ENCODE peak calls at places on chromosomes 11 and 22, in seven cellular contexts. B, Y, C, Z, P, Q and H are unnamed samples.

GRCh38 chr11:62912268-62912667 is 8.9 kb downstream of the CHRM1 start:
- DNase-seq in B (no peak), Z (no peak), Q (no peak), Y (no peak), P (no peak), C (no peak), H (no peak)

GRCh38 chr22:27133951-27134664 is 476.7 kb downstream of the MIAT start:
- DNase-seq in Z (no peak), Y (peak), C (peak), P (no peak), B (peak), Q (peak), H (no peak)

GRCh38 chr11:126197277-126197939 is 14.0 kb downstream of the RPUSD4 start:
- DNase-seq in C (peak), Y (peak), B (peak), P (no peak), Q (peak), Z (no peak), H (no peak)

GRCh38 chr11:125226701-125227100 is 62.1 kb downstream of the PKNOX2 start:
- DNase-seq in Q (no peak), B (no peak), P (no peak), Y (no peak), C (no peak), Z (peak), H (no peak)

GRCh38 chr22:41576877-41577276 is 12.8 kb downstream of the PMM1 start:
- DNase-seq in C (no peak), B (peak), P (peak), Q (peak), Y (peak), Z (peak), H (no peak)

GRCh38 chr11:8811571-8811970 is 99.4 kb upstream of the AKIP1 start:
- DNase-seq in Q (peak), Y (no peak), Z (no peak), C (peak), B (peak), P (no peak), H (no peak)

GRCh38 chr11:126133902-126134301 is 71.2 kb upstream of the CDON start:
- DNase-seq in P (no peak), B (no peak), Y (no peak), Z (no peak), C (no peak), Q (no peak), H (no peak)

GRCh38 chr11:45456686-45457085 is 170.5 kb upstream of the SYT13 start:
- DNase-seq in Y (no peak), P (no peak), C (no peak), Q (no peak), B (no peak), Z (no peak), H (no peak)

GRCh38 chr11:120554771-120555432 is 43.4 kb downstream of the GRIK4 start:
- DNase-seq in Z (no peak), P (no peak), Y (peak), B (peak), C (no peak), Q (peak), H (no peak)

GRCh38 chr11:17734418-17734911 is at the start of gene KCNC1:
- DNase-seq in B (peak), Q (peak), P (peak), Y (peak), C (peak), Z (no peak), H (no peak)

GRCh38 chr22:28759861-28760560 is 12.5 kb upstream of the CCDC117 start:
- DNase-seq in C (no peak), Q (peak), Y (peak), B (no peak), P (no peak), Z (no peak), H (no peak)

GRCh38 chr11:304061-304506 is 3.5 kb upstream of the IFITM2 start:
- DNase-seq in Z (no peak), Y (no peak), Q (no peak), P (no peak), B (no peak), C (no peak), H (no peak)

GRCh38 chr11:9980931-9981330 is 313.1 kb downstream of the SBF2 start:
- DNase-seq in B (no peak), P (no peak), C (no peak), Z (no peak), Y (no peak), Q (no peak), H (no peak)

GRCh38 chr22:42283288-42284229 is 13.1 kb upstream of the TCF20 start:
- DNase-seq in B (peak), P (peak), Y (no peak), C (peak), Q (no peak), Z (no peak), H (no peak)

GRCh38 chr11:13160302-13160701 is 117.3 kb upstream of the BMAL1 start:
- DNase-seq in Q (no peak), P (no peak), C (no peak), Y (no peak), Z (no peak), B (no peak), H (no peak)

GRCh38 chr11:12139144-12139881 is 28.9 kb downstream of the MICAL2 start:
- DNase-seq in C (peak), B (peak), Q (peak), P (no peak), Y (no peak), Z (no peak), H (no peak)

GRCh38 chr11:129702410-129703390 is 112.9 kb upstream of the TMEM45B start:
- DNase-seq in Q (no peak), P (no peak), Z (no peak), Y (no peak), C (no peak), B (no peak), H (no peak)

GRCh38 chr11:108647701-108648527 is 17.0 kb upstream of the DDX10 start:
- DNase-seq in Y (peak), B (peak), Z (peak), C (peak), Q (peak), P (peak), H (peak)

GRCh38 chr11:65851811-65852507 is 6.0 kb downstream of the CFL1 start:
- DNase-seq in Q (no peak), Z (no peak), P (no peak), C (no peak), Y (peak), B (no peak), H (no peak)

GRCh38 chr11:27119396-27119795 is 78.8 kb downstream of the BBOX1 start:
- DNase-seq in C (no peak), Z (no peak), P (no peak), Y (no peak), Q (no peak), B (no peak), H (no peak)

GRCh38 chr11:2137202-2138071 is 1.8 kb downstream of the IGF2 start:
- DNase-seq in C (peak), Y (no peak), Q (peak), Z (peak), B (peak), P (peak), H (peak)

GRCh38 chr22:25148149-25148691 is 51.4 kb upstream of the CRYBB3 start:
- DNase-seq in P (no peak), Q (no peak), C (no peak), Z (peak), Y (no peak), B (no peak), H (peak)

GRCh38 chr11:121249039-121249663 is 43.4 kb upstream of the SC5D start:
- DNase-seq in Y (peak), Z (no peak), P (peak), B (peak), Q (peak), C (peak), H (no peak)

GRCh38 chr11:105177658-105178057 is 38.1 kb upstream of the CARD18 start:
- DNase-seq in Y (no peak), C (peak), Q (peak), Z (no peak), B (peak), P (no peak), H (no peak)

GRCh38 chr11:10623797-10624761 is 55.6 kb upstream of the LYVE1 start:
- DNase-seq in C (no peak), P (peak), B (peak), Z (no peak), Q (peak), Y (peak), H (peak)

GRCh38 chr11:95229199-95230053 is 1.6 kb downstream of the SESN3 start:
- DNase-seq in C (peak), B (peak), Z (no peak), Q (peak), P (no peak), Y (no peak), H (no peak)

GRCh38 chr22:21455334-21456089 is 11.7 kb upstream of the TMEM191C start:
- DNase-seq in P (no peak), Z (no peak), Y (no peak), Q (no peak), C (no peak), B (no peak), H (no peak)

GRCh38 chr11:109775686-109776085 is 317.5 kb upstream of the ZC3H12C start:
- DNase-seq in Z (no peak), C (no peak), P (no peak), B (no peak), Q (no peak), Y (no peak), H (no peak)

GRCh38 chr11:118916842-118917388 is 8.8 kb downstream of the BCL9L start:
- DNase-seq in Y (no peak), B (peak), Z (peak), C (peak), Q (peak), P (peak), H (peak)

GRCh38 chr11:69639843-69640242 is 1.1 kb upstream of the CCND1 start:
- DNase-seq in Y (no peak), Z (no peak), B (no peak), P (no peak), C (no peak), Q (no peak), H (no peak)
- H3K4me3 ChIP-seq in Y (no peak), Z (peak), B (peak), P (peak), C (peak), Q (peak), H (peak)

GRCh38 chr11:128521697-128522062 is 65.7 kb downstream of the ETS1 start:
- DNase-seq in Z (no peak), B (peak), P (peak), Q (no peak), Y (peak), C (peak), H (no peak)

GRCh38 chr11:128518493-128519207 is 68.7 kb downstream of the ETS1 start:
- DNase-seq in Z (no peak), B (peak), Y (no peak), C (peak), Q (no peak), P (no peak), H (no peak)

GRCh38 chr11:128520886-128521696 is 66.3 kb downstream of the ETS1 start:
- DNase-seq in C (peak), Q (no peak), Z (no peak), P (no peak), Y (no peak), B (peak), H (no peak)

GRCh38 chr11:128519353-128519752 is 68.0 kb downstream of the ETS1 start:
- DNase-seq in C (peak), Y (peak), P (no peak), Z (no peak), B (peak), Q (no peak), H (no peak)

DNA sequence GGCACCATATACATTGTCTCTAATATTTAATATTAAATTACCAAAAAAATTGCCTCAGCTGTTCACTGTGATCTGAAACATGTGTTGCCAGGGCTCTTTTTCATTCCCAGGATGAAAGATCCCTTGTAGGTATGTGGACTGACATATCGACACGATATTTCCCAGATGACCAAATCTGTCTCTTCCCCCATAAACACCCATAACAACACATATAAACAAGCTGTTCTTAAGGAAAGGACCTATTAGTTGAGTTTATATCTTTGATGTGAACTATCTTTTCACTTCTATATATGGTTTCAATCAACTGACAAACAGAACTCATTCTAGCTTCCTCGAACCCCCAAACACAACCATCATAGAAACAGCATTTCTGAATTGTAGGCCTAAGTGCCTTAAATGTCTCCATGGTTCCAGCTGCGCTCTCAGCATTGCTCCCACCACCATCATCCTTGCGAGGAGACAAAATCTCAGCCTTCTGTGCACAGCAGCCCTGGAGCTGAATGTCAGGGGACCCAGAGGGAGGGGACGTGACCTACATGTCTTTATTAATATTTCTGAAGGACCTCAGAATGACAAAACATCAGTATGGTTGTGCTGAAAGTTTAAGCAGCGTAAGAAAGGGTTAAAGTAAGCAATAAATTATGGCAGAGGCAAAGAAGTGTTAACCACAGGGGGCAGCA is 67.0 kb downstream of the ETS1 start:
- DNase-seq in Q (no peak), C (peak), P (no peak), B (peak), Y (no peak), Z (no peak), H (no peak)
- H3K4me3 ChIP-seq in Q (peak), C (peak), P (no peak), B (peak), Y (peak), Z (peak), H (peak)

DNA sequence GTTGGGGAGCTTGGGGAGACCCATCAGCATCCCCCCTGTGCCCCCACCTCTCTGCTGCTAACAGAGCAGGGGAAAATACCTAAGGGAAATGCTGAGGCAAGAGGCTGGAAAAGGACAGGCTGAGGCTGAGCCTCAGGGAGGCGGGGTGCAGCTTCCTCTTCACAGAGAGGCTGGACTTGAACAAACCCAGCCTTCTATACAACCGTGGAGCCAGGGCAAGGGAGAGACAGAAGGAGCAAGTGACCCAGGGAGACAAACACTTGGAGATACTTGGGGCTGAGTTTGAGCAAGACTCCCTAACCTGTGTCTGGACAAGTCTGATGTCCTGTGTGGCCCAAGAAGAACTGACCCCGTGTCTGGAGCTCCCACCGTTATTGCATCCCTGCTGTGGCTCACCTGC is at the start of gene SLCO2B1:
- DNase-seq in C (no peak), P (no peak), Z (peak), Q (no peak), Y (no peak), B (no peak), H (no peak)
- H3K4me3 ChIP-seq in C (no peak), P (peak), Z (peak), Q (no peak), Y (no peak), B (no peak), H (peak)

DNA sequence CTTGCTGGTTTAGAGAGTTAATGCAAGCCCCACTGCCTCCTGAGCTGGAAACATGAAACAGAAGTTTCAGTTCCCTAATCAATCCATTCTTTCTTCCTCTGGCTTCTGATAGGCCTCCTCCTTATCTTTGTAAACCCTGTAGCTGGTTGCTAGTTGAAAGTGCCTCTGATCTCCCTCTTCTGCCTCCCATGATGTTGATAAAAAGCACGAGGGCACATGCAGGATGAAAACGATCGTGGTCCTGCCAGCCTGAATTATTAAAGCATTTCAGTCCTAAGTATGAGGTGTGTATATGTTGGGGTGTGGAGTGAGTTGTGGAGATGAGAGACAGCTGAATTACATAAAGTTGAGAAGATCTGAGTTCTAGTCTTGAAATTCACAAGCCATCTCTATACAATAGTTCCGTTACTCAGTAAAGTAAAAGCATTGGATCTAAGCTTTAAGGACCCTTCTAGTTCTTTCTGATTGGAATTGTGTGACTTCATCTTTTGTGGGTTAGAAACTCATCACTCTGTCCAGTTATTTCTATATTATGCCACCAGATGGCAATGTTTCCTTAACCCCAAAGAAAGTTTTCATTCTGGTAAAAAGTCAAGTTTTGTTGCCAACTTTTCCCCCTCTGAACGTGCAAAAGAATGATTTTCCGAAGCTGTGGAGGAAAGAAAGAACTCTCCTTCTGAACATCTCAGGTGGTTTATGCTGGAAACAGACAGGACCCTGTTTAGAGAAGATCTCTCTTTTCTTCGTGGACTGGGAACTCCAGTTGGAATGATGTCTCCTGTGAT is 34.8 kb upstream of the EHF start:
- DNase-seq in C (peak), P (peak), Z (no peak), Q (peak), Y (peak), B (peak), H (no peak)
- H3K4me3 ChIP-seq in C (peak), P (no peak), Z (peak), Q (no peak), Y (no peak), B (peak), H (peak)

GRCh38 chr11:73141309-73142127 is 600 bp downstream of the FCHSD2 start:
- DNase-seq in Y (peak), P (peak), Q (peak), B (peak), Z (peak), C (peak), H (peak)

GRCh38 chr11:73141031-73141308 is 1.1 kb downstream of the FCHSD2 start:
- DNase-seq in C (peak), Q (no peak), B (peak), Y (no peak), P (peak), Z (peak), H (peak)

GRCh38 chr11:73140213-73141030 is 1.7 kb downstream of the FCHSD2 start:
- DNase-seq in P (peak), Z (peak), Q (peak), Y (peak), C (peak), B (peak), H (peak)

GRCh38 chr11:73137942-73138274 is 4.2 kb downstream of the FCHSD2 start:
- DNase-seq in P (no peak), B (no peak), Z (no peak), C (no peak), Y (no peak), Q (no peak), H (no peak)

DNA sequence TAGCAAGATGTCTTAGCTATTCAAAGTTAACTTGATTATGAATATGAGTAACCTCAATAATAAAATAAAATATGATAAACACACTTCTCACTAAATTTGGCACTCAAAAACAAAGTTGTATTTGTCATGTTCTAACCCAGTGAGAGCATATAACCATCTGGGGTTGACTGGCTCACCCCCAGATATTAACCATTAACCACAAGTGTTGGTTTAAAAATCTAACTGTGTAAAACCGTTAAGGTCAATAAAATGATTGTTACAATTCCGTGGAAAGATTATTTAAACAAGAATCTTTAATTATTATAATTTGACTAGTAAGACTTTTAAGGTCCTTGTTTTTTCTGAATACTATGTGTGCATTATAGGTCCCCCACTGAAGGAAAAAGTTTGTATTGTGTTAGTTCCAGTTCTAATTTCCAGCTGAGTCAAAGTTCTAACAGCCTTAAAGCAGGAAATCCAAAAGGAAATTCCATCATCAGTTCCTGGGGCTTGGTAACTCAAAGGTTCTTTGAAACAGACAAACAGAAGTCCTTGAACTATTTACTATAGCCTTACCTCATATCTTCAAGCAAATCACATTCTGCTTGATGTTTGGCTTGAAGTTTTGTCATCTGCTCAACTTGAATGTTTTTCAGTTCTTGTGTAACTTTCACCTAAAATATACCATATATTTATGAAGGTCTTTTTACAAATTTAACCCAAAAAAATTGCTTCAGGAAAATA is 2.5 kb downstream of the FCHSD2 start:
- DNase-seq in Y (no peak), Z (no peak), Q (peak), B (peak), P (no peak), C (peak), H (no peak)
- H3K4me3 ChIP-seq in Y (peak), Z (peak), Q (peak), B (peak), P (no peak), C (peak), H (peak)

DNA sequence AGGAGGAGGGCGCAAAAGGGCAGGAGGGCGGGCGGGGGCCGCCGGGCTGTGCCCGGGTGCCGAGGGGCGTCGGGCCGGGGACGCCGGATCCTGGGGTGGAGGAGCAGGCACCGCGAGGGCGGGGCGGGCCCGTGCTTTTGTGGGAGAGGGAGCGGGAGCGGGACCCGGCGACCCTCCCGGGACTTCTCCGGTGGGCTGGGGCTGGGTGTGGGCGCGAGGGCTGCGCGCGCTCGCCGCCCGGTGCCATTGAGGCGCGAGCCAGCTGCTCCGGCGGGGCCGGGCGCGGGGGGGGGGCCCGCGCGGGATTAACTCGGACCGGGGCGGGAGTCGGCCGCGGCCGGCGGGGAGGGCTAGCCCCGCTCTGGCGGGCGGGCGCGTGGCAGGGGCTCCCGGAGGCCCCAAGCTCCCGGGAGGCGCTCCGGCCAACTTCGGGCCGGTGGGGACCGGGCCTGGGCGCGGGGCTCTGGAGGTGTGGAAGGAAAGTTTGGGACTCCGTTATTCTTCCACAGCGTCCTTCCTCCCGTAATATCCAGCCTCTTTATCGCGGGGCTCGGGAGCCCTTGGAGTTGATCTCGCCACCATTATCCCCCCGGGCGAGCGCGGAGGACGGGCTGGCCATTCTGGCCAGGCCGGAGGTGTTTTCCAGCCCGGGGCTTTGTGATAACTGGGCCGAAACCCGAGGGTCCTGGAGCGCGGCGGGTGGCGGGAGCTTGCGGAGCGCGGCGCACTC is 941 bp downstream of the CECR2 start:
- DNase-seq in B (no peak), C (no peak), Y (no peak), Q (no peak), P (peak), Z (peak), H (peak)
- H3K4me3 ChIP-seq in B (no peak), C (peak), Y (no peak), Q (no peak), P (peak), Z (peak), H (peak)